ENCODE peak calls at places on chromosomes 7 and 10, in six cellular contexts. W is effector CD4-positive, alpha-beta T cell; R is mucosa of gallbladder; T is psoas muscle; Z is lower lobe of right lung; G is hypothalamus. A is an unnamed sample.

GRCh38 chr10:87838650-87839049 is 20.6 kb upstream of the ATAD1 start:
- DNase-seq in W (no peak), R (no peak), T (no peak), Z (no peak), G (no peak), A (no peak)

GRCh38 chr10:13942030-13942429 is 355.3 kb downstream of the PRPF18 start:
- DNase-seq in W (no peak), R (no peak), T (no peak), Z (no peak), G (no peak), A (no peak)

GRCh38 chr10:74337330-74338016 is 186.5 kb downstream of the ADK start:
- DNase-seq in W (no peak), R (no peak), T (no peak), Z (no peak), G (no peak), A (no peak)

GRCh38 chr7:92590711-92591310 is 621 bp upstream of the FAM133B start:
- DNase-seq in W (no peak), R (no peak), T (no peak), Z (peak), G (no peak), A (no peak)

GRCh38 chr7:51316262-51316665 is 345 bp downstream of the COBL start:
- DNase-seq in W (no peak), R (peak), T (peak), Z (peak), G (no peak), A (no peak)

GRCh38 chr7:150565239-150565638 is 2.0 kb upstream of the GIMAP4 start:
- DNase-seq in W (no peak), R (no peak), T (no peak), Z (no peak), G (no peak), A (no peak)

GRCh38 chr7:935321-936130 is 19.0 kb downstream of the ADAP1 start:
- DNase-seq in W (no peak), R (no peak), T (peak), Z (peak), G (no peak), A (no peak)

GRCh38 chr10:132654708-132655661 is 117.4 kb downstream of the INPP5A start:
- DNase-seq in W (peak), R (peak), T (peak), Z (peak), G (peak), A (peak)

GRCh38 chr10:2463301-2463700 is 604.0 kb upstream of the PFKP start:
- DNase-seq in W (no peak), R (no peak), T (no peak), Z (no peak), G (no peak), A (no peak)

GRCh38 chr7:6350057-6350752 is 77.8 kb upstream of the CYTH3 start:
- DNase-seq in W (no peak), R (no peak), T (no peak), Z (no peak), G (no peak), A (no peak)

GRCh38 chr10:24590697-24591457 is 132.8 kb downstream of the ARHGAP21 start:
- DNase-seq in W (no peak), R (no peak), T (no peak), Z (no peak), G (no peak), A (no peak)